ENCODE peak calls at places on chromosomes 1 and 21, in five cellular contexts. F is Right ventricle myocardium superior; E is T-helper 1 cell; G is activated CD8-positive, alpha-beta memory T cell treated with anti-CD3 and anti-CD28 coated beads for 24 hours; M is CD4-positive, alpha-beta T cell. J is an unnamed sample.

GRCh38 chr1:60547821-60548220 is 474.3 kb upstream of the C1orf87 start:
- DNase-seq in E (no peak), F (no peak), M (no peak), G (no peak), J (no peak)

GRCh38 chr1:25756210-25756609 is 43.8 kb upstream of the SELENON start:
- DNase-seq in G (no peak), M (no peak), F (no peak), E (no peak), J (no peak)

GRCh38 chr1:189678779-189679178 is 798.9 kb downstream of the BRINP3 start:
- DNase-seq in M (no peak), E (no peak), G (no peak), F (no peak), J (no peak)

GRCh38 chr21:31872452-31873274 is at the start of gene HUNK:
- DNase-seq in M (no peak), E (no peak), F (peak; percentile 53), G (peak; percentile 64), J (no peak)

GRCh38 chr21:33031562-33031961 is 5.8 kb downstream of the OLIG2 start:
- DNase-seq in G (no peak), M (no peak), F (no peak), E (no peak), J (no peak)

GRCh38 chr21:23687154-23687553 is 1920.1 kb downstream of the MRPL39 start:
- DNase-seq in M (no peak), E (no peak), F (no peak), G (no peak), J (no peak)

GRCh38 chr1:37243368-37244082 is 209.2 kb upstream of the GRIK3 start:
- DNase-seq in G (no peak), F (no peak), E (no peak), M (no peak), J (no peak)

GRCh38 chr21:39849014-39849655 is 18.1 kb upstream of the PCP4 start:
- DNase-seq in M (no peak), F (no peak), E (no peak), G (no peak), J (no peak)

GRCh38 chr1:28112388-28113311 is 24.2 kb upstream of the EYA3 start:
- DNase-seq in M (no peak), F (no peak), G (no peak), E (no peak), J (no peak)

GRCh38 chr1:203700901-203701300 is 64.1 kb upstream of the LAX1 start:
- DNase-seq in G (no peak), F (no peak), E (no peak), M (no peak), J (no peak)

GRCh38 chr21:25396135-25396711 is 211.1 kb downstream of the MRPL39 start:
- DNase-seq in M (no peak), E (no peak), F (no peak), G (peak; percentile 82), J (no peak)

GRCh38 chr1:8202182-8202905 is 115.6 kb upstream of the SLC45A1 start:
- DNase-seq in M (no peak), G (no peak), E (no peak), F (peak; percentile 74), J (peak; percentile 78)

GRCh38 chr1:47569681-47570470 is 132.0 kb downstream of the FOXD2 start:
- DNase-seq in F (no peak), G (no peak), M (no peak), E (no peak), J (peak; percentile 85)

GRCh38 chr1:226737819-226738420 is 1.2 kb downstream of the ITPKB start:
- DNase-seq in M (peak; percentile 39), G (peak; percentile 87), F (peak; percentile 74), E (no peak), J (no peak)

GRCh38 chr1:8314346-8315280 is 3.3 kb upstream of the SLC45A1 start:
- DNase-seq in E (no peak), M (peak; percentile 49), G (peak; percentile 70), F (peak; percentile 67), J (peak; percentile 24)

GRCh38 chr1:23980725-23981063 is 567 bp upstream of the SRSF10 start:
- DNase-seq in G (peak; percentile 80), F (no peak), M (peak; percentile 57), E (no peak), J (no peak)

GRCh38 chr21:37380349-37381323 is 14.1 kb downstream of the DYRK1A start:
- DNase-seq in F (no peak), G (no peak), E (no peak), M (no peak), J (no peak)

GRCh38 chr1:160006312-160006940 is 25.4 kb downstream of the PIGM start:
- DNase-seq in G (peak; percentile 77), M (peak; percentile 71), F (peak; percentile 84), E (peak; percentile 35), J (no peak)

GRCh38 chr1:3066250-3066711 is 2.7 kb upstream of the PRDM16 start:
- DNase-seq in F (peak; percentile 79), E (no peak), M (no peak), G (no peak), J (no peak)

J was measured in AG04449.